ENCODE peak calls at places on chromosome 10, in ten cellular contexts. T is hepatocyte, U is PC-3, W is Peyer's patch, B is right lobe of liver, M is uterus, Q is upper lobe of left lung, E is prostate gland, I is stomach, D is astrocyte. G is an unnamed sample. For H3K36me3, the result is how much of the 10 kb centered on the place peaks cover.

GRCh38 chr10:28533315-28533564 is 322 bp downstream of the WAC start:
- DNase-seq in T (no peak), U (no peak), W (no peak), B (no peak), M (no peak), Q (no peak), E (no peak), I (no peak), D (no peak), G (no peak)

GRCh38 chr10:104589871-104590270 is 51.2 kb upstream of the SORCS3 start:
- DNase-seq in T (no peak), U (peak), W (no peak), B (no peak), M (no peak), Q (no peak), E (no peak), I (no peak), D (peak), G (no peak)

GRCh38 chr10:110504111-110504735 is 6.5 kb downstream of the DUSP5 start:
- DNase-seq in T (no peak), U (no peak), W (peak), B (no peak), M (peak), Q (peak), E (no peak), I (peak), D (peak), G (no peak)

GRCh38 chr10:49649294-49649693 is 30.2 kb upstream of the C10orf53 start:
- DNase-seq in T (no peak), U (no peak), W (peak), B (peak), M (no peak), Q (no peak), E (no peak), I (peak), D (no peak), G (no peak)

GRCh38 chr10:127987467-127988380 is 80.8 kb downstream of the PTPRE start:
- DNase-seq in T (no peak), U (no peak), W (peak), B (no peak), M (no peak), Q (no peak), E (no peak), I (no peak), D (no peak), G (peak)

GRCh38 chr10:114654829-114655575 is 3.1 kb downstream of the ABLIM1 start:
- DNase-seq in T (peak), U (peak), W (no peak), B (no peak), M (no peak), Q (no peak), E (no peak), I (no peak), D (peak), G (no peak)

GRCh38 chr10:70590663-70591416 is 11.7 kb downstream of the PRF1 start:
- DNase-seq in T (no peak), U (no peak), W (no peak), B (no peak), M (no peak), Q (peak), E (no peak), I (peak), D (no peak), G (peak)

GRCh38 chr10:99538287-99538917 is 5.7 kb downstream of the NKX2-3 start:
- DNase-seq in T (no peak), U (no peak), W (no peak), B (no peak), M (no peak), Q (no peak), E (no peak), I (no peak), D (no peak), G (no peak)

GRCh38 chr10:25532213-25532612 is 357.4 kb downstream of the GPR158 start:
- DNase-seq in T (no peak), U (no peak), W (no peak), B (no peak), M (no peak), Q (no peak), E (no peak), I (no peak), D (no peak), G (no peak)

GRCh38 chr10:22599048-22599561 is 115.3 kb downstream of the PIP4K2A start:
- DNase-seq in T (no peak), U (peak), W (no peak), B (no peak), M (no peak), Q (no peak), E (no peak), I (no peak), D (peak), G (no peak)

GRCh38 chr10:63522129-63522687 is 1.0 kb downstream of the REEP3 start:
- DNase-seq in T (peak), U (peak), W (peak), B (no peak), M (no peak), Q (no peak), E (no peak), I (no peak), D (peak), G (no peak)

GRCh38 chr10:71584902-71585578 is 134.5 kb downstream of the C10orf105 start:
- DNase-seq in T (no peak), U (no peak), W (no peak), B (no peak), M (no peak), Q (no peak), E (no peak), I (no peak), D (peak), G (no peak)

GRCh38 chr10:27482984-27483956 is 20.8 kb upstream of the RAB18 start:
- DNase-seq in T (peak), U (peak), W (no peak), B (no peak), M (no peak), Q (no peak), E (no peak), I (no peak), D (peak), G (no peak)

GRCh38 chr10:75605096-75605495 is 173.7 kb downstream of the LRMDA start:
- DNase-seq in T (no peak), U (no peak), W (no peak), B (no peak), M (no peak), Q (no peak), E (peak), I (no peak), D (no peak), G (no peak)

GRCh38 chr10:44993226-44993921 is 7.3 kb upstream of the ZNF22 start:
- DNase-seq in T (no peak), U (no peak), W (no peak), B (no peak), M (no peak), Q (no peak), E (no peak), I (no peak), D (no peak), G (no peak)

GRCh38 chr10:13086051-13086450 is 13.9 kb upstream of the OPTN start:
- DNase-seq in T (no peak), U (no peak), W (no peak), B (no peak), M (no peak), Q (no peak), E (no peak), I (no peak), D (no peak), G (no peak)

GRCh38 chr10:48604408-48605263 is at the start of gene ARHGAP22:
- DNase-seq in T (peak), U (peak), W (peak), B (peak), M (no peak), Q (peak), E (no peak), I (no peak), D (no peak), G (peak)

GRCh38 chr10:104253106-104253505 is 1.6 kb upstream of the GSTO1 start:
- DNase-seq in T (peak), U (no peak), W (peak), B (peak), M (no peak), Q (no peak), E (no peak), I (no peak), D (no peak), G (no peak)

GRCh38 chr10:130194991-130195645 is 58.9 kb downstream of the GLRX3 start:
- DNase-seq in T (no peak), U (no peak), W (no peak), B (no peak), M (no peak), Q (no peak), E (no peak), I (no peak), D (no peak), G (no peak)

GRCh38 chr10:85124592-85124991 is 796.2 kb downstream of the CCSER2 start:
- DNase-seq in T (peak), U (no peak), W (no peak), B (peak), M (no peak), Q (peak), E (no peak), I (no peak), D (no peak), G (no peak)

GRCh38 chr10:105109164-105109563 is 468.1 kb downstream of the SORCS3 start:
- DNase-seq in T (no peak), U (no peak), W (no peak), B (no peak), M (no peak), Q (no peak), E (no peak), I (no peak), D (no peak), G (no peak)

GRCh38 chr10:131859341-131860020 is 41.3 kb upstream of the PPP2R2D start:
- DNase-seq in T (no peak), U (no peak), W (peak), B (peak), M (no peak), Q (peak), E (no peak), I (no peak), D (no peak), G (peak)

GRCh38 chr10:58909881-58910280 is 266.6 kb upstream of the PHYHIPL start:
- DNase-seq in T (no peak), U (no peak), W (no peak), B (no peak), M (no peak), Q (no peak), E (no peak), I (no peak), D (no peak), G (no peak)

GRCh38 chr10:67110286-67110685 is 184.4 kb downstream of the LRRTM3 start:
- DNase-seq in T (no peak), U (no peak), W (no peak), B (no peak), M (no peak), Q (no peak), E (no peak), I (no peak), D (no peak), G (no peak)

GRCh38 chr10:90779573-90779972 is 78.3 kb downstream of the HTR7 start:
- DNase-seq in T (no peak), U (peak), W (no peak), B (no peak), M (no peak), Q (no peak), E (no peak), I (no peak), D (peak), G (no peak)

GRCh38 chr10:117745301-117745700 is 202.8 kb downstream of the EMX2 start:
- DNase-seq in T (no peak), U (no peak), W (no peak), B (no peak), M (no peak), Q (no peak), E (no peak), I (no peak), D (no peak), G (no peak)

GRCh38 chr10:117740088-117740487 is 197.5 kb downstream of the EMX2 start:
- DNase-seq in T (no peak), U (no peak), W (no peak), B (no peak), M (no peak), Q (no peak), E (no peak), I (no peak), D (no peak), G (no peak)

GRCh38 chr10:117743517-117743916 is 201.0 kb downstream of the EMX2 start:
- DNase-seq in T (no peak), U (no peak), W (no peak), B (no peak), M (no peak), Q (no peak), E (no peak), I (no peak), D (no peak), G (no peak)

GRCh38 chr10:117740696-117741222 is 198.2 kb downstream of the EMX2 start:
- DNase-seq in T (no peak), U (no peak), W (no peak), B (no peak), M (no peak), Q (no peak), E (no peak), I (no peak), D (no peak), G (no peak)

DNA sequence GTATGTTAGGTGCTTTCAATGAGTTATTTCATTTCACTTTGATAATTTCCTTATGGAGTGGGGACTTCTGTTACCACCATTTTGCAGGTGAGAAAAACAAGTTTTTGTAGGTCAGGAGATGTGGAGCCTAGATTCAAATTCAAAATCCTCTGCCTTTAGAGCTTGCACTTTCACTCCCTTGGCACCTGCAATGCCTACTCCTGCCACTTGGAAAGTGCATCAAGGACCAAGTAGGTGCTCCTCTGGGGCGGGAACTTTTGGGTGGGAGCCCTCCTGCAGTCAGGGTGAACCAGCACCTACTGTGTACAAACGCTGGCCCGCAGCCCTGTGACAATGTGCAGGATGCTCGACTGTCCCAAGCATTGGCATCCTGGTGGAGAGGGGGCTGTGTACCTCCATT is 199.0 kb downstream of the EMX2 start:
- DNase-seq in T (no peak), U (no peak), W (no peak), B (no peak), M (no peak), Q (no peak), E (no peak), I (no peak), D (no peak), G (no peak)
- TF ChIP-seq CTCF in T (no peak), U (peak), W (no peak), B (no peak), M (no peak), Q (no peak), E (no peak), I (no peak), D (no peak), G (no peak)

GRCh38 chr10:124402273-124402672 is 16.4 kb downstream of the OAT start:
- DNase-seq in T (no peak), U (no peak), W (no peak), B (no peak), M (no peak), Q (no peak), E (no peak), I (no peak), D (no peak), G (no peak)

GRCh38 chr10:124408357-124408756 is 10.4 kb downstream of the OAT start:
- DNase-seq in T (no peak), U (no peak), W (peak), B (no peak), M (no peak), Q (no peak), E (no peak), I (no peak), D (no peak), G (no peak)

GRCh38 chr10:124401633-124402032 is 17.1 kb downstream of the OAT start:
- DNase-seq in T (no peak), U (no peak), W (peak), B (no peak), M (no peak), Q (no peak), E (no peak), I (no peak), D (no peak), G (no peak)

DNA sequence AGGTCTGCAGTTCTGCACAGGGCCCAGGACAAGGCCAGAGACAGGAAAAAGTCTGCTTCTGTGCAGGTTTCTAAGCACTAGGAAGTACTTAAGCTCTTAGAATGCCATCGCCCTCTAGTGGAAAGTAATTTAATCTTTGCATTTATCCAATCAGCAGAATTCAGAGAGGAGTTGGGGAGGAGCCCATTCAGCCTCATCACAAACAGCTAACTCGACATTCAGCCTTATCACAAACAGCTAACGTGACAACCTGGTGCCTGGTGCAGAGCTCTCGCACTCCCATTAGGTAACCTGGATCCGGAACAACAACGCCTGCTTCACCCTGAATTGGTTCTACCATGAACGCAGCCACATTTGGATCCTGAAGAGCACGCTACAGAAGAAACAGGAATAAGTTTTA is 15.2 kb downstream of the OAT start:
- DNase-seq in T (peak), U (peak), W (peak), B (no peak), M (no peak), Q (no peak), E (peak), I (peak), D (peak), G (no peak)
- H3K36me3 ChIP-seq in T (under half), U (under half), W (under half), B (under half), M (under half), Q (half or more), E (under half), I (half or more), D (half or more), G (half or more)

GRCh38 chr10:61900829-61901783 is at the start of gene ARID5B:
- DNase-seq in T (peak), U (peak), W (peak), B (peak), M (peak), Q (peak), E (peak), I (peak), D (peak), G (peak)
- TF ChIP-seq CTCF in T (no peak), U (peak), W (no peak), B (no peak), M (no peak), Q (no peak), E (no peak), I (no peak), D (no peak), G (no peak)

GRCh38 chr10:74096777-74097176 is 53.9 kb downstream of the AP3M1 start:
- DNase-seq in T (no peak), U (no peak), W (no peak), B (no peak), M (no peak), Q (no peak), E (no peak), I (no peak), D (no peak), G (no peak)

GRCh38 chr10:74097776-74098175 is 52.9 kb downstream of the AP3M1 start:
- DNase-seq in T (no peak), U (peak), W (no peak), B (peak), M (no peak), Q (no peak), E (no peak), I (no peak), D (no peak), G (no peak)

GRCh38 chr10:74092372-74092771 is 58.3 kb downstream of the AP3M1 start:
- DNase-seq in T (no peak), U (no peak), W (no peak), B (no peak), M (no peak), Q (no peak), E (no peak), I (no peak), D (no peak), G (no peak)

GRCh38 chr10:74093530-74094164 is 57.0 kb downstream of the AP3M1 start:
- DNase-seq in T (no peak), U (no peak), W (no peak), B (no peak), M (no peak), Q (no peak), E (no peak), I (no peak), D (no peak), G (no peak)

DNA sequence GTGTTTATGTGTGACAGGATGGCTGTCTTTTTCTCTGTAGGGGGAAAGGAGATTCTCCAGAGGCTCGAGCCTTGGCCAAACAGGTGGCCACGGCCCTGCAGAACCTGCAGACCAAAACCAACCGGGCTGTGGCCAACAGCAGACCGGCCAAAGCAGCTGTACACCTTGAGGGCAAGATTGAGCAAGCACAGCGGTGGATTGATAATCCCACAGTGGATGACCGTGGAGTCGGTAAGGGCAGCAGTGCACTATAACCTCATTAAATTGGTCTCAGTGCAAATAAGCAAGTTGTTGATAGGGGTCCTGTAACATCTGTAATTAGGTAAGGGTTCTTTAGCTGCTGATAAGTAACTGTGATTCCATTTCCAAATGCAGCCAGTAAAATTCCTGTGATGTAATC is 56.4 kb downstream of the AP3M1 start:
- DNase-seq in T (no peak), U (no peak), W (no peak), B (peak), M (no peak), Q (no peak), E (no peak), I (no peak), D (no peak), G (no peak)
- H3K36me3 ChIP-seq in T (under half), U (half or more), W (under half), B (under half), M (under half), Q (half or more), E (under half), I (half or more), D (half or more), G (half or more)

GRCh38 chr10:34449836-34450235 is 365.3 kb downstream of the PARD3 start:
- DNase-seq in T (no peak), U (no peak), W (no peak), B (no peak), M (no peak), Q (no peak), E (no peak), I (no peak), D (no peak), G (no peak)

GRCh38 chr10:34444223-34445183 is 370.6 kb downstream of the PARD3 start:
- DNase-seq in T (no peak), U (no peak), W (no peak), B (no peak), M (no peak), Q (no peak), E (no peak), I (no peak), D (no peak), G (no peak)

GRCh38 chr10:34446046-34446445 is 369.1 kb downstream of the PARD3 start:
- DNase-seq in T (no peak), U (no peak), W (no peak), B (no peak), M (no peak), Q (no peak), E (no peak), I (no peak), D (no peak), G (no peak)
- TF ChIP-seq CTCF in T (no peak), U (no peak), W (no peak), B (no peak), M (no peak), Q (no peak), E (no peak), I (no peak), D (no peak), G (no peak)

DNA sequence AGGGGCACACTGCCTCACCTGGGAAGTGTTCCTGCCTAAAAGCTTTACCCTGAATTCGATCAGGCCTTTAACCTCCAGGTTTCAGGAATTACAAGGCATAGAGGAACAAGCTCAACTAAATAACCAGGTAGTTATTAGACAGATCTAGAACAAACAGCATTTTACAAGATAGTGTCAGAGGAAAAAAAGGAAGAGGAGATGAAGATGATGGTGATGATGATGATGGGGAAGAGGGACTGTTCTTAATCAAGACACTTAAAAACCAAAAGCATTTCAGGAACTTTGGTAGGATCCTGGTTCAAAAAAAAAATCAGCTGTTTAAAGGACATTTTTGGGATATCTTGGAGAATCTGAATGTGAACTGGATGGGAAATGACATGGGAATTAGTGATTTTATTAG is 11.5 kb downstream of the RBM17 start:
- DNase-seq in T (no peak), U (no peak), W (no peak), B (no peak), M (no peak), Q (no peak), E (no peak), I (no peak), D (no peak), G (no peak)
- H3K36me3 ChIP-seq in T (under half), U (under half), W (under half), B (under half), M (under half), Q (under half), E (under half), I (half or more), D (under half), G (under half)

G was measured in ascending aorta.